ENCODE peak calls at places on chromosomes 16 and 17, in four cellular contexts. B is IMR-90, W is substantia nigra, G is stomach. E is an unnamed sample.

GRCh38 chr17:81396722-81397313 is 1.6 kb downstream of the BAHCC1 start:
- DNase-seq in B (no peak), W (no peak), G (peak), E (no peak)

GRCh38 chr17:51275381-51275780 is 15.0 kb downstream of the UTP18 start:
- DNase-seq in G (no peak), B (peak), W (no peak), E (no peak)

GRCh38 chr16:66265106-66265415 is 101.4 kb upstream of the CDH5 start:
- DNase-seq in G (no peak), B (no peak), W (no peak), E (no peak)

GRCh38 chr16:28561557-28562187 is 8.0 kb downstream of the SGF29 start:
- DNase-seq in B (no peak), W (no peak), G (no peak), E (no peak)

GRCh38 chr16:57475711-57476339 is 10.5 kb downstream of the DOK4 start:
- DNase-seq in W (no peak), B (peak), G (no peak), E (no peak)

GRCh38 chr17:72434991-72435618 is 314.3 kb downstream of the SOX9 start:
- DNase-seq in G (no peak), W (no peak), B (no peak), E (no peak)

GRCh38 chr17:11240041-11240801 is 792 bp upstream of the SHISA6 start:
- DNase-seq in W (peak), B (no peak), G (peak), E (peak)

GRCh38 chr17:50257574-50258224 is 16.6 kb upstream of the TMEM92 start:
- DNase-seq in W (no peak), B (no peak), G (no peak), E (no peak)

GRCh38 chr16:73152731-73153130 is 104.8 kb upstream of the ZFHX3 start:
- DNase-seq in G (no peak), W (no peak), B (no peak), E (no peak)

GRCh38 chr16:66224636-66225035 is 141.9 kb upstream of the CDH5 start:
- DNase-seq in B (no peak), G (no peak), W (no peak), E (no peak)

GRCh38 chr17:5789443-5789842 is 205.1 kb upstream of the NLRP1 start:
- DNase-seq in G (no peak), B (no peak), W (no peak), E (no peak)

GRCh38 chr17:82320956-82321927 is 3.8 kb upstream of the CD7 start:
- DNase-seq in G (no peak), B (no peak), W (no peak), E (peak)

GRCh38 chr16:56477096-56477878 is 25.9 kb downstream of the OGFOD1 start:
- DNase-seq in W (no peak), B (peak), G (no peak), E (no peak)

GRCh38 chr17:7651097-7651958 is 602 bp downstream of the ATP1B2 start:
- DNase-seq in W (no peak), B (no peak), G (no peak), E (no peak)

GRCh38 chr17:71899317-71899716 is 221.5 kb upstream of the SOX9 start:
- DNase-seq in G (no peak), B (peak), W (no peak), E (no peak)

GRCh38 chr17:13337864-13338371 is 263.8 kb downstream of the HS3ST3A1 start:
- DNase-seq in W (no peak), G (no peak), B (peak), E (no peak)

GRCh38 chr16:76650579-76650978 is 373.4 kb downstream of the CNTNAP4 start:
- DNase-seq in B (no peak), W (no peak), G (no peak), E (no peak)

GRCh38 chr17:69179227-69179952 is 37.7 kb upstream of the ABCA6 start:
- DNase-seq in W (no peak), G (peak), B (peak), E (no peak)

GRCh38 chr16:35173295-35173694 is 1713.9 kb downstream of the TP53TG3F start:
- DNase-seq in G (no peak), B (no peak), W (no peak), E (no peak)

GRCh38 chr16:20868890-20869289 is 31.3 kb downstream of the DCUN1D3 start:
- DNase-seq in W (peak), G (peak), B (peak), E (peak)

DNA sequence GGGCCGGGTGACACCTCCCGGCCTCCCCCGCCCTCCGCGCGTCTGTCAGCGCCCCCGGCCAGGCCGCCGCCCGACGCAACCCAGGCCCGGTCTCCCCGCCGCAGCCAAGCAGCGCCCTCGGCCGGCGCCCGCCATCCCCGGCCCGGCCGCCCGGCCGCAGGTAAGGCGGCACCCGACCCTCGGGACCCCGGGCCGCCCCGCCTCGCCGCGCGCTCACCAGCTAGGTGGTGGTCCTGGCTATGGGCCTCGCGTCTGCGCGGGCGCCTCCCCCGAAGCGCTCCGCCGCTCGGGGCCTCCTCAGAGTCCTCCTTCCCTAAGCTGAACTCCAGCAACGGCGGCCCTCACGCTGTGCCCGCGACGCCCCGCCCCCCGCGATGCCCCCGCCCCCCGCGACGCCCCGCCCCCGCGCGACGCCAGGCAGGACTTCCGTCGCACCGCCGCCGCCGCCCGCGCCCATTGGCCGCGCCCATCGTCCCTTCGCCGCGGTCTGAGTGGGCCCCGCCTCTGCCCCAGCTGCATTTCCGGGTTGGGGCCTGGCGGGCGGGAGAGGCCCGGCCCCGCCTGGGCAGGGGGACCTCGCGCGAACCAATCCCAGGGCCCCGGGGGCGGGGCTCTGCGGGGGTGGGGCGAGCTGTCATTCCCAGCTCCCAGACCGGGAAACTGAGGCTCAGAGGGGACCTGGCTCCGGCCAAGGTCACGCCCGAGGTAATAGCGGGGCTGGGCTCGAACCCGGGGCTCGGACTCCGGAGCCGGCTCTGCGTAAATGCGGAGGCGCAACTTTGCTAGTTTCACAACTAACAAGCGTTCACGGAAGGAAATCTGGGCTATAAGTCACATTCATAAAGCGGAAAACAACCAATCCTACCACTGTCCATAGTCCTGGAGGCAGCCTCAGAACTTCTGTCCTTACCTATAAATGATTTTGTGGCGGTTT is 9.0 kb upstream of the KCTD5 start:
- DNase-seq in B (peak), W (peak), G (peak), E (peak)
- H3K27ac ChIP-seq in B (peak), W (peak), G (peak), E (peak)

GRCh38 chr16:5108505-5109158 is 11.0 kb upstream of the EEF2KMT start:
- DNase-seq in G (no peak), B (no peak), W (no peak), E (no peak)
- H3K27ac ChIP-seq in G (no peak), B (no peak), W (no peak), E (no peak)

DNA sequence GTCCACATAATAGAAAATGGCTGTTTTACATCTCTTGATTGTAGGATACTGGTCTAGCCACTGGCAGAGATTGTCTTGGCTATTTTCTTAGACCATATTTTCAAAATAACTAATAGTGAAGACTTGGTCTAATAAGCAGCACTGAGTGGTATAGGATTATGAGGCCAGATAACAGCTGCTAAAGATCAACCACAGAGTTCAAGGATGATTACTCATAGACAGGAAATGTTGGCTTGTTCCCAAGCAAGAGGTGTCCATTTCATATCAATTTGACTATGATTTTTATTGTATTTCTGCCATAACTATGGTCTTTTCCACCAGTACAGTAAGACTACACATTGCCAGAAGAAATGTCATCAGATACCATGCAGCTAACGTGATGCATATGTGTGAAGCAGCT is 693.4 kb downstream of the CDH11 start:
- DNase-seq in B (peak), G (no peak), W (no peak), E (no peak)
- H3K27ac ChIP-seq in B (no peak), G (no peak), W (no peak), E (no peak)

DNA sequence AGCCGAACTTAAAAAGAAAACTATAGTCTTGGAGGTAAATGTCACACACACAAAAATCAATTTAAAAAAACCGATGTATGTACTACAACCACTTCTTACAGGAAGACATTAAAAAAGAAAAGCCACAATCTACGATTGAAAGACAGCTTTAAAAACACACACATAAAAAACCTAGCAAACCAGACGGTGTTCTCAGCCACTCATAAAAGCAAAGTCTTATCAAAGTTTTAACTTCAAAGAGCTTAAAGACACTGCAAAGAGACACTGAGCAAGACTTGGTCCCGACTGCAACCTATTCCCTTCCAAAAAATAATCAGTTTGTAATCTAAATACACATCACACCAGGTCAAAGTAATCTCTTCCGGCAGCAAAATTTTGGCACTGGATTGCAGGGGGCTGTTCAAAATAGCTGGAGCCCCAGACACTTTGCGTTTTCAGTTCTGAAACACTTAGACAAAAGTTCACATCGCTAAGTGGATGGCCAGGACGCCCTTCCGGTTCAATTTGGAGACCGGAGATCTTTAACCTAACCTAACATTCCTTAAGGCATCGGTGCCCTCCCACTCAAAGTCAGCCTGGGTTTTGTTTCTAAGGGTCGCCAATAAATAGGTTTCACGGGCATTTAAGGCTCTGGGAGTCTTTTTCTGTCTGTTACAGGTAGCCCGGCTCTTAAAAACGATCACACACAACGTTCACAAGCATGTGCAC is 2.6 kb downstream of the ZCCHC14 start:
- DNase-seq in G (no peak), W (no peak), B (no peak), E (no peak)
- H3K27ac ChIP-seq in G (peak), W (no peak), B (no peak), E (no peak)

GRCh38 chr16:68296693-68297092 is 14.1 kb downstream of the SLC7A6OS start:
- DNase-seq in W (no peak), B (no peak), G (no peak), E (no peak)
- H3K27ac ChIP-seq in W (no peak), B (no peak), G (no peak), E (no peak)

GRCh38 chr16:19864566-19864965 is 20.1 kb downstream of the GPRC5B start:
- DNase-seq in W (no peak), G (no peak), B (no peak), E (no peak)

GRCh38 chr16:19863990-19864389 is 20.7 kb downstream of the GPRC5B start:
- DNase-seq in G (no peak), W (no peak), B (no peak), E (no peak)

GRCh38 chr16:19871721-19872120 is 12.9 kb downstream of the GPRC5B start:
- DNase-seq in W (no peak), G (no peak), B (no peak), E (no peak)

GRCh38 chr16:19872179-19872863 is 12.3 kb downstream of the GPRC5B start:
- DNase-seq in B (no peak), G (no peak), W (peak), E (peak)

DNA sequence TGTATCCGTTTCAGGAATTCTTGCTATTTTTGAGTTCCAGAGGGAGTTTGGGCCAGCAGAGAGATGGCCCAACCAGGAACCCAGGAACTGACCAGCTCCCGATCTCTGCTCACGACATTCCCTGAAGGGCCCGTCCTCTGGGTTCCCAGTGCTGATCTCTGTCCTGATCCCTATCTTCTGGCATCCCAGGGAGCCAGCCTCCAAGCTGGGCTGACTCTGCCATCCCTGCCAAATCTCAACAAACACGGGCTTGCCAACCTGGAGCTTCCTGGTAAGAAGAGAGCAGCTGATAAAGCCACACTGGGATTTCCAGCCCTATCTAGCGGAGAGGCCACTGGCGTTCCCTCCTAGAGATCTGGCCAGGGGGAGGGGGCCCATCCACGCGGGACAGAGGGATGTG is 16.2 kb downstream of the GPRC5B start:
- DNase-seq in W (no peak), G (no peak), B (no peak), E (no peak)
- H3K27ac ChIP-seq in W (peak), G (no peak), B (no peak), E (peak)

DNA sequence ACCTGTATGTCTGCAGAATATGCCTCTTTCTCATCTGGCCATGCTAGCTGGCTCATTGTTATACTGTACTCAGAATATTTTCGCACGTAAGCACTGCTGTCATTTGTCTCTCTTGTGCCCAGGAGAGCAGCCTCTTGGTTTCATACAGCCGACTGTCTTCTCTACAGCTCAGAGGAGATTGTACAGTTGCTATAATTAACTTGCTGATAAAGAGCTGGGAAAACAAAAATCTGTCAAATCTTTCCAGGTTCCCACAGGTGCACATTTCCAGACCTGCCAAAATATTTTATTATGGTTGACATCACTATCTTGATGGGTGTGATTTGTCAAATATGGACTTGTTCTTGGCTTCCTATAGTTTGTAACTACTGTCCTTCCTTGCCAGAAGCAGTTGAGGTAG is 122.7 kb downstream of the FTO start:
- DNase-seq in W (no peak), G (no peak), B (no peak), E (no peak)
- H3K27ac ChIP-seq in W (no peak), G (no peak), B (no peak), E (no peak)

GRCh38 chr16:29808219-29808900 is 2.0 kb downstream of the MAZ start:
- DNase-seq in W (no peak), G (no peak), B (no peak), E (no peak)

GRCh38 chr16:29810699-29811169 is 1.3 kb upstream of the PRRT2 start:
- DNase-seq in B (no peak), W (no peak), G (no peak), E (no peak)

GRCh38 chr16:29809850-29810698 is 1.9 kb upstream of the PRRT2 start:
- DNase-seq in W (no peak), G (no peak), B (no peak), E (peak)

GRCh38 chr16:29807426-29808218 is 1.3 kb downstream of the MAZ start:
- DNase-seq in B (peak), G (peak), W (peak), E (peak)

GRCh38 chr16:29809031-29809747 is 2.8 kb upstream of the PRRT2 start:
- DNase-seq in W (no peak), B (no peak), G (no peak), E (no peak)
- H3K27ac ChIP-seq in W (peak), B (peak), G (peak), E (peak)